ENCODE peak calls at places on chromosomes 6 and 20, in five cellular contexts. K, L, B, Y and V are unnamed samples.

GRCh38 chr20:14963262-14963663 is 625.9 kb upstream of the FLRT3 start:
- DNase-seq in K (no peak), L (no peak), B (peak; percentile 54), Y (no peak), V (no peak)

GRCh38 chr6:46994933-46995332 is 47.2 kb downstream of the ADGRF1 start:
- DNase-seq in K (no peak), L (no peak), B (no peak), Y (no peak), V (no peak)

GRCh38 chr20:11982958-11983470 is 65.3 kb downstream of the BTBD3 start:
- DNase-seq in K (no peak), L (no peak), B (no peak), Y (no peak), V (no peak)

GRCh38 chr6:101085327-101085726 is 204.2 kb upstream of the ASCC3 start:
- DNase-seq in K (no peak), L (no peak), B (peak; percentile 19), Y (no peak), V (peak; percentile 56)

GRCh38 chr6:142883011-142883410 is 62.0 kb downstream of the HIVEP2 start:
- DNase-seq in K (no peak), L (peak; percentile 67), B (peak; percentile 77), Y (no peak), V (no peak)

GRCh38 chr6:21738180-21739094 is 144.9 kb downstream of the SOX4 start:
- DNase-seq in K (no peak), L (peak; percentile 44), B (no peak), Y (peak; percentile 68), V (peak; percentile 45)

GRCh38 chr20:23117738-23118137 is 31.6 kb upstream of the CD93 start:
- DNase-seq in K (no peak), L (no peak), B (no peak), Y (no peak), V (no peak)

GRCh38 chr20:53963670-53964466 is 106.5 kb downstream of the BCAS1 start:
- DNase-seq in K (no peak), L (no peak), B (no peak), Y (no peak), V (no peak)

GRCh38 chr6:31896493-31896855 is 1.0 kb downstream of the EHMT2 start:
- DNase-seq in K (no peak), L (no peak), B (no peak), Y (no peak), V (no peak)

GRCh38 chr6:11432713-11433450 is 104.7 kb upstream of the TMEM170B start:
- DNase-seq in K (no peak), L (peak; percentile 77), B (no peak), Y (no peak), V (peak; percentile 80)

GRCh38 chr20:47982574-47983360 is 197.5 kb upstream of the SULF2 start:
- DNase-seq in K (no peak), L (no peak), B (no peak), Y (no peak), V (no peak)

GRCh38 chr6:167441653-167442644 is 117.1 kb downstream of the TTLL2 start:
- DNase-seq in K (peak; percentile 91), L (no peak), B (peak; percentile 76), Y (peak; percentile 73), V (peak; percentile 26)

GRCh38 chr20:38458314-38458713 is 14.3 kb upstream of the RALGAPB start:
- DNase-seq in K (no peak), L (no peak), B (no peak), Y (no peak), V (no peak)

GRCh38 chr6:4280721-4281120 is 145.3 kb upstream of the ECI2 start:
- DNase-seq in K (no peak), L (peak; percentile 91), B (peak; percentile 48), Y (no peak), V (peak; percentile 79)

GRCh38 chr20:47875302-47876025 is 90.2 kb upstream of the SULF2 start:
- DNase-seq in K (no peak), L (no peak), B (no peak), Y (no peak), V (peak; percentile 72)

GRCh38 chr20:51995551-51995951 is 193.2 kb upstream of the SALL4 start:
- DNase-seq in K (no peak), L (no peak), B (no peak), Y (no peak), V (peak; percentile 20)

GRCh38 chr20:35607003-35607735 is 8.5 kb upstream of the SPAG4 start:
- DNase-seq in K (no peak), L (no peak), B (no peak), Y (peak; percentile 84), V (no peak)

GRCh38 chr20:56360133-56360898 is 1.5 kb downstream of the FAM210B start:
- DNase-seq in K (no peak), L (no peak), B (no peak), Y (no peak), V (no peak)

GRCh38 chr6:2911171-2911570 is 8.1 kb upstream of the SERPINB9 start:
- DNase-seq in K (no peak), L (no peak), B (no peak), Y (no peak), V (no peak)
- H2BK120ac ChIP-seq in K (no peak overlapping the region), L (no peak overlapping the region), B (peak overlapping the region; percentile 86), Y (no peak overlapping the region), V (no peak overlapping the region)

DNA sequence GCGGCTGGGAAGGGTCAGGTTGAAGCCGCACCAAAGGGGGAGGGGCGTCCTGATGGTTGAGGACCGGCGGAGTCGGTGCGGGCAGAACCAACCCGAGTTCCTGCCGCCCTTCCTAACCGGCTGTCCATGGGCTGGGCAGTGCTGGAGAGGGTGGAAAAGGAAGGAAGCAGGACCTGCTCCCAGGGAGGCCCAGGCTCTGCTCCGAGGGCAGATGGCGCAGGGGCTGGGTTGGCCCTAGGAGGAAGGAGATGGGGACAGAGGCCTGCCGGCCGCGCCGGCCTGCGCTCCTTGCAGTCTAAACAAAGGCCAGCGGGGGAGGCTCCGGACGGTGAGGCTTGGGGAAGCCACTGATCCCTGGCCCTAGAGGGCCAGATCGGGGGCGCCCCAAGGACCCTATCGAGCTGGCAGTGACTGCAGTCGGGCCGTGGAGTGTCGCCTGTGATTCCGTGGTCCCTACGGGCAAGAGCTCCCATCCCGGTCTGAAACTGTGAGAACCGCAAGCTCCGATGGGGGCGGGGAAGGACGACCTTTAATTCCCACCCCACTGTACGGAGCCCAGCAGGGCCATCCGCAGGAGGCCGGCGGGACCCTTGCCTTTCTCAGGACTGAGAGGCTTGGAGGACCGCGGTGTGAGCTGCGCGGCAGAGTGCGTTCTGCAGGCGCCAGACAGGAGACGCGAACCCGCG is 39.3 kb downstream of the YTHDF1 start:
- DNase-seq in K (peak; percentile 54), L (no peak), B (peak; percentile 39), Y (no peak), V (peak; percentile 10)
- H3K18ac ChIP-seq in K (no peak overlapping the region), L (no peak overlapping the region), B (no peak overlapping the region), Y (no peak overlapping the region), V (no peak overlapping the region)

DNA sequence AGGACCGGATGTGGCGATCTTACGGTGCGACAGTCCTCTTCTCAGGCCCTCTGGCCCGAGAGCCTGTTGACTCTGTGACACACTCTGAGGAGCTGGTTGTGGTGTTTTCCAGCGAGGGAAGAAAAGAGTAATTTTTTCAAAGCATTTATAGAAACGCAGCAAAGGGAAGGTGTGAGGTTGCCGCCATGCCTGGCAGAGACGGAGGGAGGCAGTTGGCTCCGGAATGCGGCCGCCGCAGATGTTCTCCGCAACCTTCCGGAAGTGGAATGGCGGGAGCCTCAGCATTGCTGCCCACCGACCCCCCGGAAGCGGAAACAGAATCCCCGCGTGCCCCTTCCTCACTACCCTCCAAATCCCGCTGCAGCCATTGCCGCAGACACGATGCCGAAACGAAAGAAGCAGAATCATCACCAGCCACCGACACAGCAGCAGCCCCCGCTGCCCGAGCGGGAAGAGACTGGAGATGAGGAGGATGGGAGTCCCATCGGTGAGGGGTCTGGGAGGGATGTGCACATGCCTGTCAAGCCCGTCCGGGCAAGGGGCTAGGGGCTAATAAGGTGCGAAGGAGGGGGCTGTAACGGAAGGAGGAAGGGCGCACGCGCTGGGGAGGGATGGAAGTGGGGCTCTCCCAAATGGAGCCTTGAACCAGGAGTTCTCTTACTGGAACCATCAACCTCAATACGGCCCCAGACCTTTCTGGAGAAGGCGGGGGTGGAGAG is at the start of gene PRR3:
- DNase-seq in K (peak; percentile 94), L (peak; percentile 88), B (peak; percentile 95), Y (peak; percentile 91), V (peak; percentile 94)
- H2BK120ac ChIP-seq in K (no peak within 1 kb of the TSS), L (peak within 1 kb of the TSS; percentile 84), B (no peak within 1 kb of the TSS), Y (peak within 1 kb of the TSS; percentile 96), V (peak within 1 kb of the TSS; percentile 64)

GRCh38 chr6:141261672-141262060 is 871.1 kb upstream of the GJE1 start:
- DNase-seq in K (no peak), L (no peak), B (no peak), Y (no peak), V (no peak)

GRCh38 chr6:141259832-141260231 is 872.9 kb upstream of the GJE1 start:
- DNase-seq in K (no peak), L (no peak), B (no peak), Y (no peak), V (no peak)

GRCh38 chr6:141260627-141261015 is 872.1 kb upstream of the GJE1 start:
- DNase-seq in K (no peak), L (no peak), B (no peak), Y (no peak), V (no peak)

GRCh38 chr6:141258516-141258915 is 874.2 kb upstream of the GJE1 start:
- DNase-seq in K (no peak), L (no peak), B (no peak), Y (no peak), V (no peak)

DNA sequence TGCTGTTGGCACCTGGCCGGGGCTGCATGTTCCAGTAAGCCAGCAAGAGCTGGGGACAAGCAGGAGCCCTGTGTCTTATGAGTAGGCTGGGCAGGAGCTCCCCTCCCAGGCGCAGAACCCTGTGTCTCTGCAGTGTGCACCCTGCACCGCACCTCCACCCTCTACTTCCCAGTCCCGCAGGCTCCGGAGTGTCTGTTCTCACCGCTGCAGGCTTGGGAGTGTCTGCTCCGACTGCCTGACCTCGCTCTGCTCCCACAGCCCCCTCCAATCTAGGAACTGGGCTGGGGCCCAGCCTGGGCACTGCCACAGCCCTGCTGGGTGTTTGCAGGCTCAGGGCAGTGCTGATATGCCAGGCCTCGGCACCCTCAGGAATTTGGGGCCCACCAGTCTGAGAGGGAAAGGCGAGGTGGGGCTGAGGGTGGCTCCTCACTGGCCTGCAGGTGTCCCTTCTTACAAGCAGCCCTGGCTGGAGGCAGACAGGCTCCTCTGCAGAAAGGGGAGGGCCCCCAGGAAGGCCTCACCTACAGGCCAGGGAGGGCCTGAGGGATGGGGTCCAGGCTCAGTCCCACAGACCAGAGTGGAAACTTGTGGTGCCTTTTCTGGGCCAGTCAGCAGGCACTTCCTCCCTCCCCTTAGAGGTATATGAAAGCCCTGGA is 871.6 kb upstream of the GJE1 start:
- DNase-seq in K (no peak), L (no peak), B (no peak), Y (no peak), V (no peak)
- H3K18ac ChIP-seq in K (no peak overlapping the region), L (no peak overlapping the region), B (no peak overlapping the region), Y (no peak overlapping the region), V (no peak overlapping the region)

GRCh38 chr6:28335564-28336283 is at the start of gene ZSCAN31:
- DNase-seq in K (peak; percentile 92), L (peak; percentile 99), B (peak; percentile 99), Y (peak; percentile 98), V (peak; percentile 99)
- H2BK120ac ChIP-seq in K (peak within 1 kb of the TSS; percentile 93), L (peak within 1 kb of the TSS; percentile 88), B (no peak within 1 kb of the TSS), Y (peak within 1 kb of the TSS; percentile 48), V (peak within 1 kb of the TSS; percentile 78)

GRCh38 chr6:13814176-13814937 is at the start of gene MCUR1:
- DNase-seq in K (peak; percentile 86), L (peak; percentile 74), B (peak; percentile 89), Y (peak; percentile 78), V (peak; percentile 87)
- H3K18ac ChIP-seq in K (peak within 1 kb of the TSS; percentile 27), L (no peak within 1 kb of the TSS), B (peak within 1 kb of the TSS; percentile 86), Y (peak within 1 kb of the TSS; percentile 92), V (peak within 1 kb of the TSS; percentile 98)